ENCODE peak calls at places on chromosomes 6 and 20, in five cellular contexts. O is Caco-2, A is A549, L is HCT116, B is lung. S is an unnamed sample.

GRCh38 chr6:14038636-14039035 is 78.9 kb upstream of the CD83 start:
- DNase-seq in L (no peak), O (no peak), B (no peak), A (no peak), S (no peak)

GRCh38 chr20:32435449-32436107 is 77.4 kb downstream of the ASXL1 start:
- DNase-seq in B (no peak), O (peak; percentile 40), L (no peak), A (no peak), S (no peak)

GRCh38 chr6:31086788-31087440 is 25.5 kb downstream of the C6orf15 start:
- DNase-seq in A (no peak), O (no peak), B (no peak), L (no peak), S (no peak)

GRCh38 chr6:99836471-99836870 is 157.6 kb downstream of the MCHR2 start:
- DNase-seq in A (peak; percentile 13), B (no peak), O (no peak), L (no peak), S (no peak)

GRCh38 chr6:167827588-167828324 is 1.0 kb downstream of the AFDN start:
- DNase-seq in A (peak; percentile 19), L (no peak), B (peak; percentile 50), O (peak; percentile 69), S (peak; percentile 52)

GRCh38 chr20:47502271-47502730 is 614 bp downstream of the NCOA3 start:
- DNase-seq in B (no peak), O (peak; percentile 54), A (no peak), L (no peak), S (peak; percentile 34)

GRCh38 chr6:108156180-108156937 is 9.5 kb upstream of the NR2E1 start:
- DNase-seq in B (no peak), O (no peak), A (no peak), L (no peak), S (peak; percentile 50)

GRCh38 chr6:116631379-116631990 is 15.2 kb downstream of the RSPH4A start:
- DNase-seq in L (no peak), A (no peak), O (peak; percentile 46), B (no peak), S (no peak)

GRCh38 chr6:11851405-11851804 is 72.8 kb upstream of the ADTRP start:
- DNase-seq in O (no peak), A (peak; percentile 38), L (no peak), B (no peak), S (no peak)

GRCh38 chr20:43746344-43747137 is 19.7 kb upstream of the GTSF1L start:
- DNase-seq in L (no peak), A (no peak), B (no peak), O (no peak), S (no peak)

GRCh38 chr6:151044465-151045441 is 179.3 kb downstream of the MTHFD1L start:
- DNase-seq in B (peak; percentile 52), A (peak; percentile 94), L (peak; percentile 82), O (peak; percentile 59), S (peak; percentile 85)

GRCh38 chr6:35514587-35514986 is 1.9 kb upstream of the TULP1 start:
- DNase-seq in L (no peak), A (no peak), B (no peak), O (no peak), S (no peak)

GRCh38 chr20:9829835-9830234 is 9.0 kb downstream of the PAK5 start:
- DNase-seq in A (no peak), O (no peak), B (no peak), L (no peak), S (no peak)

GRCh38 chr6:140571139-140571538 is 1196.7 kb upstream of the CITED2 start:
- DNase-seq in B (no peak), A (no peak), O (no peak), L (no peak), S (no peak)

GRCh38 chr20:8860011-8860495 is 208.8 kb upstream of the PLCB4 start:
- DNase-seq in L (no peak), O (no peak), B (no peak), A (peak; percentile 69), S (no peak)

GRCh38 chr6:124970243-124970642 is 8.0 kb downstream of the RNF217 start:
- DNase-seq in O (no peak), A (no peak), L (no peak), B (no peak), S (no peak)

GRCh38 chr20:24465730-24466129 is 3.7 kb upstream of the SYNDIG1 start:
- DNase-seq in A (no peak), O (no peak), L (no peak), B (no peak), S (no peak)

GRCh38 chr6:31609519-31610406 is 5.3 kb upstream of the AIF1 start:
- DNase-seq in O (no peak), B (no peak), L (no peak), A (no peak), S (no peak)

GRCh38 chr6:48449002-48449401 is 338.0 kb upstream of the PTCHD4 start:
- DNase-seq in L (no peak), O (no peak), B (no peak), A (peak; percentile 7), S (no peak)

GRCh38 chr6:26126394-26127221 is 39.4 kb downstream of the HFE start:
- DNase-seq in L (no peak), A (no peak), O (no peak), B (no peak), S (peak; percentile 24)

GRCh38 chr6:112231609-112232060 is 22.7 kb downstream of the LAMA4 start:
- DNase-seq in A (no peak), B (no peak), O (no peak), L (no peak), S (no peak)

GRCh38 chr6:80767808-80768207 is 661.3 kb downstream of the BCKDHB start:
- DNase-seq in O (no peak), B (no peak), A (no peak), L (peak; percentile 23), S (peak; percentile 14)

GRCh38 chr6:46246081-46246480 is 75.3 kb upstream of the ENPP5 start:
- DNase-seq in A (no peak), O (no peak), B (no peak), L (no peak), S (no peak)

GRCh38 chr6:106974999-106975698 is 620 bp upstream of the CD24 start:
- DNase-seq in B (peak; percentile 33), O (peak; percentile 54), A (peak; percentile 53), L (no peak), S (peak; percentile 86)

GRCh38 chr6:121823437-121823851 is 388.0 kb downstream of the GJA1 start:
- DNase-seq in O (peak; percentile 43), A (peak; percentile 35), L (no peak), B (no peak), S (no peak)

GRCh38 chr6:33988121-33989015 is 157.5 kb downstream of the GRM4 start:
- DNase-seq in A (no peak), B (no peak), O (peak; percentile 88), L (no peak), S (no peak)
- TF ChIP-seq CTCF in A (no peak), B (no peak), O (no peak), L (no peak), S (no peak)

GRCh38 chr6:3164388-3164787 is 7.0 kb upstream of the TUBB2A start:
- DNase-seq in A (no peak), B (no peak), O (no peak), L (no peak), S (no peak)
- TF ChIP-seq CTCF in A (no peak), B (no peak), O (no peak), L (no peak), S (no peak)

GRCh38 chr6:38034269-38034914 is 214.9 kb downstream of the ZFAND3 start:
- DNase-seq in A (peak; percentile 35), L (peak; percentile 23), B (no peak), O (no peak), S (no peak)
- TF ChIP-seq CTCF in A (peak; percentile 58), L (peak; percentile 69), B (peak; percentile 6), O (peak; percentile 14), S (peak; percentile 25)

GRCh38 chr6:5995705-5996686 is 10.7 kb downstream of the NRN1 start:
- DNase-seq in B (peak; percentile 59), O (peak; percentile 63), L (no peak), A (peak; percentile 40), S (no peak)
- TF ChIP-seq CTCF in B (no peak), O (no peak), L (no peak), A (no peak), S (no peak)

DNA sequence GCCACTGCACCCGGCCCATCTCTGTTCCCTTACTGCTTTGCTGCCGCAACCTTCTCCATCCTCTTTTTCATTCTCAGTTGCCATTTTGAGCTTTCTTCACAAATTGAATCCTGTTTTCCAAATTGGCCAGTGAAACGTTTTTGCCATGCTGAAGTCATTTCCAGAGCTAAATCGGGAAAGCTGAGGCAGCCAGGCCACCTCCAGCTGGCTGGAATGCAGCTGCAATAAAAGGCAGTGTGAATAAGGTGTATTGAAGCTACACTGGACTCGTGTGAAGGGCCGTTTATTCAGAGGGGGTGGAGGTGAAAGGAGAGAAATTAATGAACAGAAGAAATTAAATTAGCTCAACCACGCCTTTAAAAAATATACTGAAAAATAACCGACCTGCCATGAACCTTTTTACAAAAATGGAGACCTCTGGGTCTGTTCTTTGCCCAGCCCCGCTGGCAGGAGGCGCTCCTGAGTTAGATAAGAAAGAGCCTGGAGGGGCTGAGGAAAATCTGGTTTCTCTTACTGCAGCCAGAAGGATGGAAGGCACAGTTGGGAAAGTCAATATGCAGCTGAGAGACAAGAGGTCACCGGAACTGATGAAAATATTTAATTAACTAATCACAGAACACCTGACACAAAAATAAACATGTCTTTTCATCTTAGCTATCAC is 283.9 kb downstream of the FOXC1 start:
- DNase-seq in L (no peak), O (no peak), B (no peak), A (no peak), S (peak; percentile 20)
- TF ChIP-seq CTCF in L (no peak), O (no peak), B (no peak), A (peak; percentile 6), S (no peak)

DNA sequence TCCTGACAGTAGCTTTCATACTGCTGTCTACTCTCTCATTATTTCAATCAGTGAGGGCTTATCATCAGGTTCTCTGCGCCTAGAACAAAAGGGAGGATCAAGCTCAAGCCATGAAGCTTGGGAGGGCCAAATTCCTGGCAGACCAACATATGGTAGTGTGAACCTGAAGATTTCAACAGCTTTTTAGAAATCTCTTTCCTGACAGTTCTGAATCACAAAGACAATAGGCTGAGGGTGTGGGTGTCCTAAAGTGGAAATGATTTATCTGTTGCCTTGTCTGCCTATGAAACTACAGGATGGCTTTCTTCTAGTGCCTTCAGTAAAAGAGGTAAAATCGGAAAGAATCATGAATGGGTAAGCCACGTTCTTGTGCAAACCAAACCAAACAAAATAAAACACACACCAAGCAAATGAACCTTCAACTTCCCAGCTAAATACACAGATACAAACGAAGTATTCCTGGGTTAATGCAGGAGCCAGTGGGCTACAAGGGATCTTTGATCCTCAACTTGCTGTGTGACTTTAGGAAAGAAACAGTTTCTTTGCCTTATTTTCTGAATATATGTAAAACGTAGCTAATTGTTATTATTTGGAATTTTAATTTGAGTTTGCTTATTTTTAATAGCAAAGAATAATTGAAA is 2.7 kb upstream of the RHAG start:
- DNase-seq in L (no peak), B (no peak), O (no peak), A (no peak), S (no peak)
- TF ChIP-seq CTCF in L (no peak), B (no peak), O (no peak), A (no peak), S (no peak)